ENCODE peak calls at places on chromosomes 1 and 21, in seven cellular contexts. One of them, this sample, is unnamed.
A peak's percentile ranks its signal among the peaks of the same experiment; 100 is the strongest.

GRCh38 chr1:168042362-168042761 is 94.4 kb downstream of the GPR161 start:
- DNase-seq in coronary artery: no peak
- DNase-seq in fibroblast of villous mesenchyme: no peak
- DNase-seq in vagina: no peak
- DNase-seq in left lung: no peak
- DNase-seq in cardiac muscle cell: no peak
- DNase-seq in IMR-90: no peak
- DNase-seq in this sample: no peak

GRCh38 chr1:175356727-175357126 is 164.2 kb upstream of the KIAA0040 start:
- DNase-seq in coronary artery: no peak
- DNase-seq in fibroblast of villous mesenchyme: no peak
- DNase-seq in vagina: no peak
- DNase-seq in left lung: no peak
- DNase-seq in cardiac muscle cell: no peak
- DNase-seq in IMR-90: no peak
- DNase-seq in this sample: no peak

GRCh38 chr21:44426663-44427191 is 28.6 kb upstream of the LRRC3 start:
- DNase-seq in coronary artery: no peak
- DNase-seq in fibroblast of villous mesenchyme: no peak
- DNase-seq in vagina: no peak
- DNase-seq in left lung: peak; percentile 65
- DNase-seq in cardiac muscle cell: no peak
- DNase-seq in IMR-90: no peak
- DNase-seq in this sample: no peak

GRCh38 chr1:248622491-248623106 is 12.3 kb downstream of the OR2T11 start:
- DNase-seq in coronary artery: no peak
- DNase-seq in fibroblast of villous mesenchyme: no peak
- DNase-seq in vagina: no peak
- DNase-seq in left lung: no peak
- DNase-seq in cardiac muscle cell: peak; percentile 42
- DNase-seq in IMR-90: peak; percentile 0
- DNase-seq in this sample: no peak

GRCh38 chr1:168321945-168322344 is 41.3 kb downstream of the TBX19 start:
- DNase-seq in coronary artery: no peak
- DNase-seq in fibroblast of villous mesenchyme: peak; percentile 42
- DNase-seq in vagina: no peak
- DNase-seq in left lung: no peak
- DNase-seq in cardiac muscle cell: peak; percentile 61
- DNase-seq in IMR-90: peak; percentile 41
- DNase-seq in this sample: no peak

GRCh38 chr1:186386725-186387383 is 11.2 kb downstream of the ODR4 start:
- DNase-seq in coronary artery: no peak
- DNase-seq in fibroblast of villous mesenchyme: no peak
- DNase-seq in vagina: no peak
- DNase-seq in left lung: no peak
- DNase-seq in cardiac muscle cell: no peak
- DNase-seq in IMR-90: no peak
- DNase-seq in this sample: no peak

GRCh38 chr1:242025681-242026080 is 26.8 kb upstream of the MAP1LC3C start:
- DNase-seq in coronary artery: no peak
- DNase-seq in fibroblast of villous mesenchyme: no peak
- DNase-seq in vagina: no peak
- DNase-seq in left lung: no peak
- DNase-seq in cardiac muscle cell: no peak
- DNase-seq in IMR-90: no peak
- DNase-seq in this sample: no peak

GRCh38 chr1:94044891-94045290 is 76.1 kb downstream of the ABCA4 start:
- DNase-seq in coronary artery: no peak
- DNase-seq in fibroblast of villous mesenchyme: no peak
- DNase-seq in vagina: no peak
- DNase-seq in left lung: no peak
- DNase-seq in cardiac muscle cell: no peak
- DNase-seq in IMR-90: no peak
- DNase-seq in this sample: no peak

GRCh38 chr1:53376742-53377437 is 49.0 kb upstream of the LRP8 start:
- DNase-seq in coronary artery: no peak
- DNase-seq in fibroblast of villous mesenchyme: no peak
- DNase-seq in vagina: peak; percentile 67
- DNase-seq in left lung: no peak
- DNase-seq in cardiac muscle cell: no peak
- DNase-seq in IMR-90: no peak
- DNase-seq in this sample: no peak

GRCh38 chr1:153866045-153866850 is 56.5 kb downstream of the GATAD2B start:
- DNase-seq in coronary artery: no peak
- DNase-seq in fibroblast of villous mesenchyme: peak; percentile 76
- DNase-seq in vagina: no peak
- DNase-seq in left lung: no peak
- DNase-seq in cardiac muscle cell: peak; percentile 49
- DNase-seq in IMR-90: peak; percentile 63
- DNase-seq in this sample: no peak

GRCh38 chr21:37765501-37765900 is 150.8 kb downstream of the KCNJ6 start:
- DNase-seq in coronary artery: no peak
- DNase-seq in fibroblast of villous mesenchyme: no peak
- DNase-seq in vagina: no peak
- DNase-seq in left lung: no peak
- DNase-seq in cardiac muscle cell: no peak
- DNase-seq in IMR-90: no peak
- DNase-seq in this sample: no peak

GRCh38 chr21:41142051-41142795 is 25.7 kb upstream of the BACE2 start:
- DNase-seq in coronary artery: no peak
- DNase-seq in fibroblast of villous mesenchyme: no peak
- DNase-seq in vagina: no peak
- DNase-seq in left lung: no peak
- DNase-seq in cardiac muscle cell: peak; percentile 69
- DNase-seq in IMR-90: peak; percentile 47
- DNase-seq in this sample: no peak

GRCh38 chr1:11979818-11980675 is at the start of gene MFN2:
- DNase-seq in coronary artery: peak; percentile 97
- DNase-seq in fibroblast of villous mesenchyme: peak; percentile 98
- DNase-seq in vagina: no peak
- DNase-seq in left lung: peak; percentile 97
- DNase-seq in cardiac muscle cell: peak; percentile 99
- DNase-seq in IMR-90: peak; percentile 97
- DNase-seq in this sample: peak; percentile 53

GRCh38 chr1:11980676-11980972 is 380 bp downstream of the MFN2 start:
- DNase-seq in coronary artery: no peak
- DNase-seq in fibroblast of villous mesenchyme: no peak
- DNase-seq in vagina: no peak
- DNase-seq in left lung: no peak
- DNase-seq in cardiac muscle cell: no peak
- DNase-seq in IMR-90: no peak
- DNase-seq in this sample: no peak

GRCh38 chr1:11979453-11979817 is 809 bp upstream of the MFN2 start:
- DNase-seq in coronary artery: no peak
- DNase-seq in fibroblast of villous mesenchyme: no peak
- DNase-seq in vagina: no peak
- DNase-seq in left lung: no peak
- DNase-seq in cardiac muscle cell: no peak
- DNase-seq in IMR-90: no peak
- DNase-seq in this sample: no peak

GRCh38 chr1:11982010-11982392 is 1.8 kb downstream of the MFN2 start:
- DNase-seq in coronary artery: no peak
- DNase-seq in fibroblast of villous mesenchyme: peak; percentile 26
- DNase-seq in vagina: no peak
- DNase-seq in left lung: no peak
- DNase-seq in cardiac muscle cell: no peak
- DNase-seq in IMR-90: peak; percentile 46
- DNase-seq in this sample: no peak

DNA sequence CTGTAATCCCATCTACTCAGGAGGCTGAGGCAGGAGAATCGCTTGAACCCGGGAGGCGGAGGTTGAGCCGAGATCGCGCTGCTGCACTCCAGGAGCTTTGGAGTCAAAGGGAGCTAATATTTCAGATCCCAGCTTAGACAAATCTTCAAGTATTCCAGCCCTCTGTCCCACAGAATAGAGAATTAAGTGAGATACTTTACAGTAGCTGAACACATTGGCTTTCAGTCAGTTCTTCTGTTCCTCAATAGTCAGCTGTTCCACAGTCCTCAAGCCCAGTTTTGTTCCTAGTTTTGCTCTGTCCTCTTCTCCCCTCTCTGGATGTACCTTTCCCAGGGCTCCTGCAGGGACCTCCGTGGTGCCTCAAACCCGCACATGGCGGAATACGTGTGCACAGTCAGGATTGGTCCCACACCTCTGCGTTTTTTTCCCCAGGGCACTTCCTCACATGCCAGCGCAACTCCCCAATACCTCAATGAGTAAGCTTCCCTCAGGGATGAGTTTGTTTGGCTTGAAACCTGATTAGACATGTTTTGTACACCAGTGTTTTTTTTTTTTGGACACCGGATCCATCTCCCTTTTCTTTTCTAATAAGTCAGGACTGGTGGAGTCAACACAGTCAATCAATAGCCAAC is 1.2 kb downstream of the MFN2 start:
- DNase-seq in coronary artery: no peak
- DNase-seq in fibroblast of villous mesenchyme: no peak
- DNase-seq in vagina: no peak
- DNase-seq in left lung: no peak
- DNase-seq in cardiac muscle cell: no peak
- DNase-seq in IMR-90: no peak
- DNase-seq in this sample: no peak
- H3K4me3 ChIP-seq in coronary artery: no peak overlapping the region
- H3K4me3 ChIP-seq in fibroblast of villous mesenchyme: peak overlapping the region; percentile 74
- H3K4me3 ChIP-seq in vagina: peak overlapping the region; percentile 90
- H3K4me3 ChIP-seq in left lung: no peak overlapping the region
- H3K4me3 ChIP-seq in cardiac muscle cell: peak overlapping the region; percentile 67
- H3K4me3 ChIP-seq in IMR-90: no peak overlapping the region
- H3K4me3 ChIP-seq in this sample: peak overlapping the region; percentile 98

GRCh38 chr1:56409112-56409691 is 170.2 kb downstream of the PLPP3 start:
- DNase-seq in coronary artery: no peak
- DNase-seq in fibroblast of villous mesenchyme: no peak
- DNase-seq in vagina: no peak
- DNase-seq in left lung: peak; percentile 77
- DNase-seq in cardiac muscle cell: no peak
- DNase-seq in IMR-90: no peak
- DNase-seq in this sample: no peak
- TF ChIP-seq CTCF in coronary artery: no peak
- TF ChIP-seq CTCF in fibroblast of villous mesenchyme: peak; percentile 11
- TF ChIP-seq CTCF in vagina: no peak
- TF ChIP-seq CTCF in left lung: no peak
- TF ChIP-seq CTCF in cardiac muscle cell: no peak
- TF ChIP-seq CTCF in IMR-90: no peak
- TF ChIP-seq CTCF in this sample: peak; percentile 64

GRCh38 chr1:26282694-26283019 is 2.8 kb downstream of the SH3BGRL3 start:
- DNase-seq in coronary artery: no peak
- DNase-seq in fibroblast of villous mesenchyme: no peak
- DNase-seq in vagina: no peak
- DNase-seq in left lung: no peak
- DNase-seq in cardiac muscle cell: no peak
- DNase-seq in IMR-90: no peak
- DNase-seq in this sample: no peak

GRCh38 chr1:26280333-26281042 is 602 bp downstream of the SH3BGRL3 start:
- DNase-seq in coronary artery: no peak
- DNase-seq in fibroblast of villous mesenchyme: peak; percentile 58
- DNase-seq in vagina: peak; percentile 93
- DNase-seq in left lung: no peak
- DNase-seq in cardiac muscle cell: no peak
- DNase-seq in IMR-90: peak; percentile 48
- DNase-seq in this sample: no peak

GRCh38 chr1:26283226-26283853 is 3.5 kb downstream of the SH3BGRL3 start:
- DNase-seq in coronary artery: no peak
- DNase-seq in fibroblast of villous mesenchyme: no peak
- DNase-seq in vagina: no peak
- DNase-seq in left lung: no peak
- DNase-seq in cardiac muscle cell: peak; percentile 29
- DNase-seq in IMR-90: no peak
- DNase-seq in this sample: no peak

GRCh38 chr1:26281091-26281958 is 1.4 kb downstream of the SH3BGRL3 start:
- DNase-seq in coronary artery: no peak
- DNase-seq in fibroblast of villous mesenchyme: no peak
- DNase-seq in vagina: no peak
- DNase-seq in left lung: no peak
- DNase-seq in cardiac muscle cell: no peak
- DNase-seq in IMR-90: no peak
- DNase-seq in this sample: no peak

GRCh38 chr1:26281971-26282693 is 2.2 kb downstream of the SH3BGRL3 start:
- DNase-seq in coronary artery: no peak
- DNase-seq in fibroblast of villous mesenchyme: peak; percentile 38
- DNase-seq in vagina: peak; percentile 79
- DNase-seq in left lung: no peak
- DNase-seq in cardiac muscle cell: peak; percentile 54
- DNase-seq in IMR-90: peak; percentile 70
- DNase-seq in this sample: no peak
- H3K4me3 ChIP-seq in coronary artery: peak overlapping the region; percentile 98
- H3K4me3 ChIP-seq in fibroblast of villous mesenchyme: no peak overlapping the region
- H3K4me3 ChIP-seq in vagina: no peak overlapping the region
- H3K4me3 ChIP-seq in left lung: no peak overlapping the region
- H3K4me3 ChIP-seq in cardiac muscle cell: no peak overlapping the region
- H3K4me3 ChIP-seq in IMR-90: peak overlapping the region; percentile 89
- H3K4me3 ChIP-seq in this sample: no peak overlapping the region

GRCh38 chr1:165306543-165307434 is 49.7 kb downstream of the LMX1A start:
- DNase-seq in coronary artery: no peak
- DNase-seq in fibroblast of villous mesenchyme: no peak
- DNase-seq in vagina: no peak
- DNase-seq in left lung: no peak
- DNase-seq in cardiac muscle cell: no peak
- DNase-seq in IMR-90: no peak
- DNase-seq in this sample: no peak
- TF ChIP-seq CTCF in coronary artery: no peak
- TF ChIP-seq CTCF in fibroblast of villous mesenchyme: no peak
- TF ChIP-seq CTCF in vagina: no peak
- TF ChIP-seq CTCF in left lung: no peak
- TF ChIP-seq CTCF in cardiac muscle cell: no peak
- TF ChIP-seq CTCF in IMR-90: no peak
- TF ChIP-seq CTCF in this sample: no peak

This sample was measured in epithelial cell of proximal tubule.